ENCODE peak calls at places on chromosomes 7 and 10, in five cellular contexts. K, E, J, P and V are unnamed samples.

GRCh38 chr7:2640858-2641257 is 9.1 kb downstream of the TTYH3 start:
- DNase-seq in J (no peak), K (no peak), P (no peak), E (no peak), V (no peak)

GRCh38 chr10:69088801-69089501 is 1.0 kb downstream of the SRGN start:
- DNase-seq in P (peak), K (no peak), J (no peak), E (no peak), V (no peak)

GRCh38 chr7:39580150-39580874 is 14.1 kb downstream of the YAE1 start:
- DNase-seq in P (peak), J (peak), K (peak), E (peak), V (peak)

GRCh38 chr10:70145666-70146488 is 623 bp downstream of the TYSND1 start:
- DNase-seq in J (peak), K (peak), E (peak), P (peak), V (peak)

GRCh38 chr7:157054927-157055326 is 44.5 kb upstream of the MNX1 start:
- DNase-seq in P (no peak), J (no peak), K (no peak), E (no peak), V (no peak)

GRCh38 chr10:7585228-7585627 is 81.5 kb downstream of the ITIH5 start:
- DNase-seq in K (no peak), P (no peak), E (no peak), J (no peak), V (no peak)

GRCh38 chr7:22791204-22792158 is 31.2 kb downstream of the TOMM7 start:
- DNase-seq in J (no peak), P (peak), E (no peak), K (no peak), V (no peak)

GRCh38 chr10:36519909-36520308 is 605.5 kb upstream of the ANKRD30A start:
- DNase-seq in K (no peak), J (no peak), P (no peak), E (no peak), V (no peak)

GRCh38 chr7:93146465-93147127 is 1.6 kb downstream of the SAMD9L start:
- DNase-seq in P (no peak), E (no peak), K (no peak), J (no peak), V (no peak)